ENCODE peak calls at places on chromosomes 13 and 19, in seven cellular contexts. P, C, A, X, M, V and G are unnamed samples. For H3K4me1, the result is how much of the 10 kb centered on the place peaks cover.

GRCh38 chr19:58044886-58045285 is 11.1 kb downstream of the ZSCAN1 start:
- DNase-seq in P (no peak), C (no peak), A (no peak), X (no peak), M (no peak), V (no peak), G (no peak)

GRCh38 chr13:29847501-29847983 is 2.9 kb downstream of the UBL3 start:
- DNase-seq in P (no peak), C (no peak), A (peak), X (peak), M (no peak), V (no peak), G (peak)

GRCh38 chr13:105428816-105429215 is 1106.6 kb downstream of the EFNB2 start:
- DNase-seq in P (no peak), C (no peak), A (no peak), X (peak), M (no peak), V (no peak), G (no peak)

GRCh38 chr19:6086081-6086858 is 24.0 kb downstream of the RFX2 start:
- DNase-seq in P (no peak), C (no peak), A (no peak), X (no peak), M (no peak), V (no peak), G (no peak)

GRCh38 chr13:112696001-112696868 is 6.4 kb downstream of the ATP11A start:
- DNase-seq in P (no peak), C (no peak), A (no peak), X (no peak), M (no peak), V (no peak), G (no peak)

GRCh38 chr19:11887618-11888531 is at the start of gene ZNF69:
- DNase-seq in P (peak), C (peak), A (peak), X (peak), M (peak), V (peak), G (peak)

GRCh38 chr13:42119875-42120274 is 71.4 kb downstream of the DGKH start:
- DNase-seq in P (no peak), C (no peak), A (no peak), X (no peak), M (no peak), V (no peak), G (no peak)

GRCh38 chr19:16660763-16661479 is at the start of gene TMEM38A:
- DNase-seq in P (peak), C (peak), A (peak), X (no peak), M (no peak), V (no peak), G (peak)

GRCh38 chr19:5536337-5536894 is 31.3 kb downstream of the TINCR start:
- DNase-seq in P (peak), C (peak), A (peak), X (peak), M (no peak), V (no peak), G (peak)

GRCh38 chr19:43781630-43782310 is 997 bp upstream of the KCNN4 start:
- DNase-seq in P (no peak), C (no peak), A (no peak), X (no peak), M (no peak), V (no peak), G (no peak)

GRCh38 chr19:2288743-2289713 is 7.1 kb upstream of the PEAK3 start:
- DNase-seq in P (no peak), C (no peak), A (no peak), X (no peak), M (no peak), V (no peak), G (no peak)

GRCh38 chr19:2289714-2290435 is 7.9 kb upstream of the PEAK3 start:
- DNase-seq in P (no peak), C (peak), A (no peak), X (no peak), M (no peak), V (no peak), G (no peak)

GRCh38 chr19:2286402-2287140 is 4.6 kb upstream of the PEAK3 start:
- DNase-seq in P (no peak), C (no peak), A (no peak), X (no peak), M (no peak), V (no peak), G (no peak)

GRCh38 chr19:2287585-2287984 is 5.6 kb upstream of the PEAK3 start:
- DNase-seq in P (no peak), C (no peak), A (no peak), X (no peak), M (no peak), V (no peak), G (no peak)

GRCh38 chr19:2288010-2288742 is 6.2 kb upstream of the PEAK3 start:
- DNase-seq in P (no peak), C (no peak), A (no peak), X (no peak), M (no peak), V (no peak), G (no peak)
- H3K4me1 ChIP-seq in P (under half), C (under half), A (under half), X (under half), M (under half), V (under half), G (under half)

GRCh38 chr13:48162182-48162581 is 67.3 kb upstream of the MED4 start:
- DNase-seq in P (no peak), C (no peak), A (no peak), X (no peak), M (no peak), V (no peak), G (no peak)
- H3K27ac ChIP-seq in P (peak), C (peak), A (peak), X (no peak), M (no peak), V (peak), G (no peak)

GRCh38 chr13:36131215-36131930 is at the start of gene DCLK1:
- DNase-seq in P (peak), C (peak), A (peak), X (no peak), M (no peak), V (no peak), G (peak)

GRCh38 chr13:36131931-36132297 is 732 bp upstream of the DCLK1 start:
- DNase-seq in P (peak), C (peak), A (peak), X (peak), M (no peak), V (peak), G (peak)

GRCh38 chr13:36129539-36129938 is 1.6 kb downstream of the DCLK1 start:
- DNase-seq in P (no peak), C (no peak), A (no peak), X (no peak), M (no peak), V (no peak), G (no peak)

GRCh38 chr13:36130168-36130541 is 1.0 kb downstream of the DCLK1 start:
- DNase-seq in P (no peak), C (no peak), A (no peak), X (no peak), M (no peak), V (no peak), G (no peak)

GRCh38 chr13:36130542-36131214 is 504 bp downstream of the DCLK1 start:
- DNase-seq in P (no peak), C (peak), A (peak), X (no peak), M (no peak), V (no peak), G (peak)
- H3K4me3 ChIP-seq in P (peak), C (peak), A (peak), X (peak), M (peak), V (peak), G (peak)

DNA sequence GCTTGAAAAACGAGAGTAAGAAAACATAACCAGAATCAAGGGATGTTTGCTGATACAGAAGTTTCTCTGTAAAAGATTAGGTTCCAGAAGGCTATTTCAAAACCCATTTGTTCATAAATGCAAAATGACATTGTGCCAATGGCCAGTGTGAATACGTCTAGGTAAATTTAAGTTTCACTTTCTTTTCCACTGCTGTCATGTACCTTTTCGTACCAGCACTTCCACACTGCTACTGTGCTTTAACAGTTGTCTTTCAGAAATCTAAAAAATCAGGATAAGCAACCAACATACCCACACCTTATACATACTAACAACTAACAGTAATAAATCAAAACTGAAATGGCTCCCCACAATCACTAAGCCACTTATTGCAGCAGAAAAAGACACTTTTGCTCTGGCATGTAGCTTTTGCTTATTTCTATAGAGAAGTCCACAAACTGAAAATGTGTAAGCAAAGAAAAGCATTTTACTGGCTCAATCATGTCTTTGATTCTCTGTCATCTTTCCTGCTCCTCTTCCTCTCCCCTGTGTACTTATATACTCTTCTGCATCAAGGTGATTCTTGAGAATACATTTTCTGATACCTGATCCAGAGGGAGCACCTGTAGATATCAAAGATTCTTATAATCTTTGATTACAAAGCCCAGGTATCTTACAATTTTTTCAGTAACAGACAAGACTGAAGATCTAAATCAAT is 34.3 kb downstream of the ELF1 start:
- DNase-seq in P (no peak), C (no peak), A (no peak), X (no peak), M (no peak), V (no peak), G (no peak)
- H3K4me1 ChIP-seq in P (half or more), C (half or more), A (half or more), X (under half), M (half or more), V (under half), G (under half)

GRCh38 chr13:22940090-22940710 is 240.6 kb upstream of the SGCG start:
- DNase-seq in P (no peak), C (no peak), A (no peak), X (no peak), M (no peak), V (no peak), G (no peak)
- H3K27ac ChIP-seq in P (no peak), C (no peak), A (no peak), X (no peak), M (no peak), V (no peak), G (no peak)

GRCh38 chr19:49933643-49934042 is 4.3 kb upstream of the NUP62 start:
- DNase-seq in P (no peak), C (no peak), A (no peak), X (no peak), M (no peak), V (no peak), G (no peak)
- H3K4me3 ChIP-seq in P (no peak), C (no peak), A (no peak), X (no peak), M (no peak), V (no peak), G (no peak)